ENCODE peak calls at places on chromosomes 3 and 15, in six cellular contexts. One of them, this sample, is unnamed. For H3K4me1, the result is how much of the 10 kb centered on the place peaks cover.

GRCh38 chr3:8629151-8630021 is 15.2 kb downstream of the SSUH2 start:
- DNase-seq in heart right ventricle: no peak
- DNase-seq in left ventricle myocardium inferior: no peak
- DNase-seq in H9: no peak
- DNase-seq in tibial artery: peak
- DNase-seq in sigmoid colon: peak
- DNase-seq in this sample: no peak

GRCh38 chr3:127746400-127747057 is 73.8 kb downstream of the ABTB1 start:
- DNase-seq in H9: no peak
- DNase-seq in sigmoid colon: no peak
- DNase-seq in left ventricle myocardium inferior: peak
- DNase-seq in heart right ventricle: peak
- DNase-seq in tibial artery: no peak
- DNase-seq in this sample: no peak

GRCh38 chr3:159418571-159419526 is 569.8 kb upstream of the IL12A start:
- DNase-seq in tibial artery: no peak
- DNase-seq in left ventricle myocardium inferior: no peak
- DNase-seq in heart right ventricle: no peak
- DNase-seq in sigmoid colon: no peak
- DNase-seq in H9: no peak
- DNase-seq in this sample: no peak

GRCh38 chr15:62858343-62858742 is 184.2 kb upstream of the TPM1 start:
- DNase-seq in heart right ventricle: no peak
- DNase-seq in left ventricle myocardium inferior: no peak
- DNase-seq in sigmoid colon: no peak
- DNase-seq in H9: no peak
- DNase-seq in tibial artery: no peak
- DNase-seq in this sample: no peak

GRCh38 chr15:41607033-41607432 is 48.0 kb downstream of the TYRO3 start:
- DNase-seq in left ventricle myocardium inferior: no peak
- DNase-seq in tibial artery: no peak
- DNase-seq in heart right ventricle: no peak
- DNase-seq in H9: no peak
- DNase-seq in sigmoid colon: no peak
- DNase-seq in this sample: no peak

GRCh38 chr15:79728867-79729266 is 167.9 kb downstream of the MTHFS start:
- DNase-seq in sigmoid colon: no peak
- DNase-seq in heart right ventricle: no peak
- DNase-seq in H9: no peak
- DNase-seq in tibial artery: no peak
- DNase-seq in left ventricle myocardium inferior: no peak
- DNase-seq in this sample: no peak

GRCh38 chr15:40357723-40358491 is at the start of gene DISP2:
- DNase-seq in left ventricle myocardium inferior: peak
- DNase-seq in H9: peak
- DNase-seq in sigmoid colon: peak
- DNase-seq in tibial artery: peak
- DNase-seq in heart right ventricle: peak
- DNase-seq in this sample: peak

GRCh38 chr3:47404955-47405790 is 24.4 kb downstream of the PTPN23 start:
- DNase-seq in heart right ventricle: no peak
- DNase-seq in H9: no peak
- DNase-seq in tibial artery: no peak
- DNase-seq in sigmoid colon: peak
- DNase-seq in left ventricle myocardium inferior: peak
- DNase-seq in this sample: no peak

GRCh38 chr3:99373088-99373875 is 265.1 kb upstream of the COL8A1 start:
- DNase-seq in H9: no peak
- DNase-seq in sigmoid colon: no peak
- DNase-seq in tibial artery: no peak
- DNase-seq in left ventricle myocardium inferior: no peak
- DNase-seq in heart right ventricle: no peak
- DNase-seq in this sample: no peak

GRCh38 chr15:94229591-94230365 is 1.6 kb upstream of the MCTP2 start:
- DNase-seq in H9: no peak
- DNase-seq in heart right ventricle: no peak
- DNase-seq in left ventricle myocardium inferior: no peak
- DNase-seq in sigmoid colon: no peak
- DNase-seq in tibial artery: no peak
- DNase-seq in this sample: no peak

GRCh38 chr3:29314727-29315088 is 33.8 kb downstream of the RBMS3 start:
- DNase-seq in sigmoid colon: no peak
- DNase-seq in H9: no peak
- DNase-seq in left ventricle myocardium inferior: no peak
- DNase-seq in heart right ventricle: no peak
- DNase-seq in tibial artery: no peak
- DNase-seq in this sample: no peak

GRCh38 chr3:194137314-194138097 is 1.6 kb downstream of the HES1 start:
- DNase-seq in tibial artery: peak
- DNase-seq in sigmoid colon: peak
- DNase-seq in heart right ventricle: peak
- DNase-seq in H9: peak
- DNase-seq in left ventricle myocardium inferior: peak
- DNase-seq in this sample: peak

GRCh38 chr3:66472313-66473134 is 28.3 kb downstream of the LRIG1 start:
- DNase-seq in H9: no peak
- DNase-seq in heart right ventricle: no peak
- DNase-seq in left ventricle myocardium inferior: no peak
- DNase-seq in sigmoid colon: no peak
- DNase-seq in tibial artery: no peak
- DNase-seq in this sample: no peak

DNA sequence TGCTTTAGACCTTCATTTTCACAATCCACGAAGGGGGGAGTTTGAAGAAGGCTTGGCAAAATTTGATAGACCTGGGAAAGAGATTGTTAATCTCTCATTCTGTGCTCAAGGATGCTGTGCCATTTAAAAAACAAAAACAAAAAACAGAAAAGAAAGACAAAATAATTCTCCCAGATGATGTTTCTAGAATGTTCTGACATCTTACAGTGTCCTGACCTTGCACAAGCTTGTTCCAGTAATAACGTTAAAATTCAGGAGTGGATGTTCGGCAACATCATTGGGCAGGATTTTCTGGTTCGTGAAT is 79.9 kb downstream of the SMAD3 start:
- DNase-seq in tibial artery: no peak
- DNase-seq in sigmoid colon: no peak
- DNase-seq in heart right ventricle: no peak
- DNase-seq in left ventricle myocardium inferior: no peak
- DNase-seq in H9: no peak
- DNase-seq in this sample: no peak
- H3K4me1 ChIP-seq in tibial artery: under half
- H3K4me1 ChIP-seq in sigmoid colon: half or more
- H3K4me1 ChIP-seq in heart right ventricle: half or more
- H3K4me1 ChIP-seq in left ventricle myocardium inferior: half or more
- H3K4me1 ChIP-seq in H9: under half
- H3K4me1 ChIP-seq in this sample: half or more

GRCh38 chr3:2861120-2861519 is 249.1 kb downstream of the IL5RA start:
- DNase-seq in heart right ventricle: no peak
- DNase-seq in sigmoid colon: no peak
- DNase-seq in left ventricle myocardium inferior: no peak
- DNase-seq in tibial artery: no peak
- DNase-seq in H9: no peak
- DNase-seq in this sample: no peak
- TF ChIP-seq CTCF in heart right ventricle: no peak
- TF ChIP-seq CTCF in sigmoid colon: no peak
- TF ChIP-seq CTCF in left ventricle myocardium inferior: no peak
- TF ChIP-seq CTCF in tibial artery: no peak
- TF ChIP-seq CTCF in H9: no peak
- TF ChIP-seq CTCF in this sample: no peak

GRCh38 chr3:122893754-122894668 is 99.1 kb downstream of the SLC49A4 start:
- DNase-seq in left ventricle myocardium inferior: peak
- DNase-seq in heart right ventricle: peak
- DNase-seq in sigmoid colon: no peak
- DNase-seq in H9: peak
- DNase-seq in tibial artery: no peak
- DNase-seq in this sample: no peak
- H3K27ac ChIP-seq in left ventricle myocardium inferior: peak
- H3K27ac ChIP-seq in heart right ventricle: peak
- H3K27ac ChIP-seq in sigmoid colon: no peak
- H3K27ac ChIP-seq in H9: no peak
- H3K27ac ChIP-seq in tibial artery: no peak
- H3K27ac ChIP-seq in this sample: no peak

GRCh38 chr3:125406070-125406469 is 30.9 kb upstream of the ZNF148 start:
- DNase-seq in tibial artery: no peak
- DNase-seq in left ventricle myocardium inferior: no peak
- DNase-seq in sigmoid colon: no peak
- DNase-seq in H9: no peak
- DNase-seq in heart right ventricle: no peak
- DNase-seq in this sample: no peak
- H3K4me1 ChIP-seq in tibial artery: under half
- H3K4me1 ChIP-seq in left ventricle myocardium inferior: under half
- H3K4me1 ChIP-seq in sigmoid colon: under half
- H3K4me1 ChIP-seq in H9: under half
- H3K4me1 ChIP-seq in heart right ventricle: under half
- H3K4me1 ChIP-seq in this sample: under half

GRCh38 chr15:45522179-45522930 is at the start of gene SLC30A4:
- DNase-seq in sigmoid colon: peak
- DNase-seq in tibial artery: peak
- DNase-seq in heart right ventricle: peak
- DNase-seq in left ventricle myocardium inferior: peak
- DNase-seq in H9: peak
- DNase-seq in this sample: peak
- TF ChIP-seq CTCF in sigmoid colon: peak
- TF ChIP-seq CTCF in tibial artery: peak
- TF ChIP-seq CTCF in heart right ventricle: peak
- TF ChIP-seq CTCF in left ventricle myocardium inferior: peak
- TF ChIP-seq CTCF in H9: peak
- TF ChIP-seq CTCF in this sample: no peak

GRCh38 chr15:68466876-68467275 is 34.9 kb upstream of the ITGA11 start:
- DNase-seq in heart right ventricle: no peak
- DNase-seq in H9: no peak
- DNase-seq in tibial artery: no peak
- DNase-seq in sigmoid colon: no peak
- DNase-seq in left ventricle myocardium inferior: no peak
- DNase-seq in this sample: no peak

GRCh38 chr15:68470981-68471380 is 39.0 kb upstream of the ITGA11 start:
- DNase-seq in tibial artery: no peak
- DNase-seq in sigmoid colon: no peak
- DNase-seq in H9: no peak
- DNase-seq in heart right ventricle: no peak
- DNase-seq in left ventricle myocardium inferior: no peak
- DNase-seq in this sample: no peak

GRCh38 chr15:68469162-68470048 is 37.4 kb upstream of the ITGA11 start:
- DNase-seq in sigmoid colon: no peak
- DNase-seq in heart right ventricle: no peak
- DNase-seq in tibial artery: no peak
- DNase-seq in H9: no peak
- DNase-seq in left ventricle myocardium inferior: no peak
- DNase-seq in this sample: no peak

GRCh38 chr15:68471552-68471951 is 39.6 kb upstream of the ITGA11 start:
- DNase-seq in sigmoid colon: no peak
- DNase-seq in tibial artery: no peak
- DNase-seq in H9: no peak
- DNase-seq in heart right ventricle: no peak
- DNase-seq in left ventricle myocardium inferior: no peak
- DNase-seq in this sample: peak

DNA sequence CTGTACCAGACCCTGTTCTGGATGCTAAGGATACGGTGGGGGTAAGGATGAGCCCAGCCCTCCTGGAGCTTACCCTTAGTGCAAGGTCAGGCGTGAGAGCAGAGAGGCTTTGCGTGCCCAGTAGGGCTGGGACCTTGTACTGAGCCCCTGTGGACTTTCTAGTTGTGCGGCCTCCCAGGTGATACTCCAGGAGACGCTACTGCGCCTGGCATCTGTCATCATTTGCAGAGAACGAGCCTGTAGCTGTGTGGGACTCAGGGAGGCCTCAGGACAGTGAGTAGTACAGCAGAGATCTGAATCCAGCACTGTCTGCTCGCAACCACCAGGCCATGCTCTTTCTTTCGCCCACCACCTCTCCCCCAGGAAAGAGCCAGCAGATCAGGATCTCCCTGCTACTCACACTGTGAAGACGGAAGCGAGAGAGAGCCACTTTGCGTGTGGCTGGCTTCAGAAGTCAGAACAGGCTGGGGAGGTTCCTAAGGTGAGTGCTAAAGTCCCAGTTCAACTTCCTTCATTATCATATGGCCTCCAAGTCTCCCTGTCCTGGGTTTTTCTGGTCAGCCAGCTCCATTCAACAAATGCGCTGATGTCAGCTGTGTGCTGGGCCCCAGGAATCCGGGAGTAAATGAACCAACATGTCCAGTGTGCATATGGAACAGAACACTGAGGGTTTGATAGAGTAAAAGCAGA is 38.2 kb upstream of the ITGA11 start:
- DNase-seq in H9: no peak
- DNase-seq in sigmoid colon: no peak
- DNase-seq in left ventricle myocardium inferior: no peak
- DNase-seq in heart right ventricle: no peak
- DNase-seq in tibial artery: no peak
- DNase-seq in this sample: no peak
- H3K27ac ChIP-seq in H9: no peak
- H3K27ac ChIP-seq in sigmoid colon: no peak
- H3K27ac ChIP-seq in left ventricle myocardium inferior: no peak
- H3K27ac ChIP-seq in heart right ventricle: no peak
- H3K27ac ChIP-seq in tibial artery: peak
- H3K27ac ChIP-seq in this sample: no peak

GRCh38 chr3:196145420-196146262 is 63.8 kb upstream of the TFRC start:
- DNase-seq in sigmoid colon: no peak
- DNase-seq in tibial artery: no peak
- DNase-seq in left ventricle myocardium inferior: no peak
- DNase-seq in H9: no peak
- DNase-seq in heart right ventricle: no peak
- DNase-seq in this sample: no peak

GRCh38 chr3:196143708-196144382 is 62.0 kb upstream of the TFRC start:
- DNase-seq in sigmoid colon: no peak
- DNase-seq in tibial artery: no peak
- DNase-seq in heart right ventricle: no peak
- DNase-seq in H9: no peak
- DNase-seq in left ventricle myocardium inferior: no peak
- DNase-seq in this sample: no peak

GRCh38 chr3:196141866-196142673 is 60.2 kb upstream of the TFRC start:
- DNase-seq in left ventricle myocardium inferior: no peak
- DNase-seq in tibial artery: no peak
- DNase-seq in sigmoid colon: no peak
- DNase-seq in H9: no peak
- DNase-seq in heart right ventricle: no peak
- DNase-seq in this sample: peak

GRCh38 chr3:196142674-196142988 is 60.7 kb upstream of the TFRC start:
- DNase-seq in left ventricle myocardium inferior: no peak
- DNase-seq in tibial artery: no peak
- DNase-seq in H9: no peak
- DNase-seq in sigmoid colon: no peak
- DNase-seq in heart right ventricle: no peak
- DNase-seq in this sample: no peak

GRCh38 chr3:196144383-196145105 is 62.7 kb upstream of the TFRC start:
- DNase-seq in left ventricle myocardium inferior: no peak
- DNase-seq in H9: no peak
- DNase-seq in heart right ventricle: no peak
- DNase-seq in tibial artery: no peak
- DNase-seq in sigmoid colon: no peak
- DNase-seq in this sample: no peak
- H3K4me1 ChIP-seq in left ventricle myocardium inferior: under half
- H3K4me1 ChIP-seq in H9: under half
- H3K4me1 ChIP-seq in heart right ventricle: under half
- H3K4me1 ChIP-seq in tibial artery: under half
- H3K4me1 ChIP-seq in sigmoid colon: under half
- H3K4me1 ChIP-seq in this sample: under half